ENCODE peak calls at places on chromosomes 2 and 18, in five cellular contexts. One of them, this sample, is unnamed.

GRCh38 chr18:24198461-24198860 is 59.6 kb downstream of the CABYR start:
- DNase-seq in stimulated activated CD4-positive, alpha-beta T cell treated with anti-CD3 and anti-CD28 coated beads, Interleukin-15, amount 100 ng/mL, for 24 hours: no peak
- DNase-seq in GM12891: no peak
- DNase-seq in neural crest cell: no peak
- DNase-seq in NCI-H1930: no peak
- DNase-seq in this sample: no peak

GRCh38 chr2:208099682-208100081 is 24.6 kb downstream of the CRYGD start:
- DNase-seq in stimulated activated CD4-positive, alpha-beta T cell treated with anti-CD3 and anti-CD28 coated beads, Interleukin-15, amount 100 ng/mL, for 24 hours: no peak
- DNase-seq in GM12891: no peak
- DNase-seq in NCI-H1930: no peak
- DNase-seq in neural crest cell: no peak
- DNase-seq in this sample: no peak

GRCh38 chr2:112623913-112624777 is 21.6 kb upstream of the SLC20A1 start:
- DNase-seq in GM12891: no peak
- DNase-seq in neural crest cell: no peak
- DNase-seq in stimulated activated CD4-positive, alpha-beta T cell treated with anti-CD3 and anti-CD28 coated beads, Interleukin-15, amount 100 ng/mL, for 24 hours: peak; percentile 85
- DNase-seq in NCI-H1930: no peak
- DNase-seq in this sample: no peak

GRCh38 chr18:47191956-47192355 is 15.8 kb upstream of the IER3IP1 start:
- DNase-seq in neural crest cell: no peak
- DNase-seq in NCI-H1930: no peak
- DNase-seq in GM12891: no peak
- DNase-seq in stimulated activated CD4-positive, alpha-beta T cell treated with anti-CD3 and anti-CD28 coated beads, Interleukin-15, amount 100 ng/mL, for 24 hours: no peak
- DNase-seq in this sample: no peak

GRCh38 chr18:23689031-23689615 is at the start of gene LAMA3:
- DNase-seq in neural crest cell: peak; percentile 19
- DNase-seq in stimulated activated CD4-positive, alpha-beta T cell treated with anti-CD3 and anti-CD28 coated beads, Interleukin-15, amount 100 ng/mL, for 24 hours: peak; percentile 57
- DNase-seq in NCI-H1930: peak; percentile 75
- DNase-seq in GM12891: no peak
- DNase-seq in this sample: peak; percentile 56

GRCh38 chr2:133532919-133533318 is 35.3 kb downstream of the NCKAP5 start:
- DNase-seq in stimulated activated CD4-positive, alpha-beta T cell treated with anti-CD3 and anti-CD28 coated beads, Interleukin-15, amount 100 ng/mL, for 24 hours: no peak
- DNase-seq in NCI-H1930: no peak
- DNase-seq in GM12891: no peak
- DNase-seq in neural crest cell: no peak
- DNase-seq in this sample: no peak

GRCh38 chr2:202278036-202278760 is 12.6 kb downstream of the NOP58 start:
- DNase-seq in NCI-H1930: no peak
- DNase-seq in neural crest cell: no peak
- DNase-seq in GM12891: no peak
- DNase-seq in stimulated activated CD4-positive, alpha-beta T cell treated with anti-CD3 and anti-CD28 coated beads, Interleukin-15, amount 100 ng/mL, for 24 hours: no peak
- DNase-seq in this sample: no peak

GRCh38 chr2:189164732-189165131 is 14.8 kb downstream of the COL5A2 start:
- DNase-seq in stimulated activated CD4-positive, alpha-beta T cell treated with anti-CD3 and anti-CD28 coated beads, Interleukin-15, amount 100 ng/mL, for 24 hours: no peak
- DNase-seq in GM12891: no peak
- DNase-seq in neural crest cell: no peak
- DNase-seq in NCI-H1930: no peak
- DNase-seq in this sample: no peak

GRCh38 chr2:181471227-181471626 is 14.0 kb downstream of the ITGA4 start:
- DNase-seq in neural crest cell: no peak
- DNase-seq in NCI-H1930: no peak
- DNase-seq in stimulated activated CD4-positive, alpha-beta T cell treated with anti-CD3 and anti-CD28 coated beads, Interleukin-15, amount 100 ng/mL, for 24 hours: no peak
- DNase-seq in GM12891: no peak
- DNase-seq in this sample: no peak

GRCh38 chr2:71299507-71299906 is 32.1 kb upstream of the ZNF638 start:
- DNase-seq in GM12891: peak; percentile 16
- DNase-seq in neural crest cell: no peak
- DNase-seq in stimulated activated CD4-positive, alpha-beta T cell treated with anti-CD3 and anti-CD28 coated beads, Interleukin-15, amount 100 ng/mL, for 24 hours: no peak
- DNase-seq in NCI-H1930: no peak
- DNase-seq in this sample: no peak

GRCh38 chr2:215028231-215028630 is 110.2 kb downstream of the ABCA12 start:
- DNase-seq in NCI-H1930: no peak
- DNase-seq in stimulated activated CD4-positive, alpha-beta T cell treated with anti-CD3 and anti-CD28 coated beads, Interleukin-15, amount 100 ng/mL, for 24 hours: no peak
- DNase-seq in GM12891: no peak
- DNase-seq in neural crest cell: no peak
- DNase-seq in this sample: no peak

GRCh38 chr2:214481204-214481603 is 70.3 kb downstream of the VWC2L start:
- DNase-seq in stimulated activated CD4-positive, alpha-beta T cell treated with anti-CD3 and anti-CD28 coated beads, Interleukin-15, amount 100 ng/mL, for 24 hours: no peak
- DNase-seq in GM12891: no peak
- DNase-seq in neural crest cell: no peak
- DNase-seq in NCI-H1930: no peak
- DNase-seq in this sample: no peak

GRCh38 chr2:52311862-52312261 is 1279.9 kb upstream of the NRXN1 start:
- DNase-seq in stimulated activated CD4-positive, alpha-beta T cell treated with anti-CD3 and anti-CD28 coated beads, Interleukin-15, amount 100 ng/mL, for 24 hours: no peak
- DNase-seq in NCI-H1930: no peak
- DNase-seq in GM12891: no peak
- DNase-seq in neural crest cell: no peak
- DNase-seq in this sample: no peak

GRCh38 chr2:74007120-74007519 is 22.4 kb downstream of the TET3 start:
- DNase-seq in neural crest cell: no peak
- DNase-seq in NCI-H1930: no peak
- DNase-seq in stimulated activated CD4-positive, alpha-beta T cell treated with anti-CD3 and anti-CD28 coated beads, Interleukin-15, amount 100 ng/mL, for 24 hours: no peak
- DNase-seq in GM12891: no peak
- DNase-seq in this sample: no peak

GRCh38 chr2:72037322-72037721 is 110.3 kb downstream of the CYP26B1 start:
- DNase-seq in neural crest cell: no peak
- DNase-seq in GM12891: no peak
- DNase-seq in NCI-H1930: no peak
- DNase-seq in stimulated activated CD4-positive, alpha-beta T cell treated with anti-CD3 and anti-CD28 coated beads, Interleukin-15, amount 100 ng/mL, for 24 hours: no peak
- DNase-seq in this sample: no peak

GRCh38 chr2:107132141-107132540 is 246.2 kb upstream of the ST6GAL2 start:
- DNase-seq in stimulated activated CD4-positive, alpha-beta T cell treated with anti-CD3 and anti-CD28 coated beads, Interleukin-15, amount 100 ng/mL, for 24 hours: peak; percentile 2
- DNase-seq in NCI-H1930: no peak
- DNase-seq in GM12891: no peak
- DNase-seq in neural crest cell: no peak
- DNase-seq in this sample: no peak

GRCh38 chr2:595141-595805 is 81.9 kb downstream of the TMEM18 start:
- DNase-seq in GM12891: no peak
- DNase-seq in stimulated activated CD4-positive, alpha-beta T cell treated with anti-CD3 and anti-CD28 coated beads, Interleukin-15, amount 100 ng/mL, for 24 hours: no peak
- DNase-seq in neural crest cell: no peak
- DNase-seq in NCI-H1930: no peak
- DNase-seq in this sample: no peak

GRCh38 chr2:129092871-129093385 is 774.3 kb upstream of the HS6ST1 start:
- DNase-seq in neural crest cell: no peak
- DNase-seq in GM12891: no peak
- DNase-seq in stimulated activated CD4-positive, alpha-beta T cell treated with anti-CD3 and anti-CD28 coated beads, Interleukin-15, amount 100 ng/mL, for 24 hours: no peak
- DNase-seq in NCI-H1930: no peak
- DNase-seq in this sample: no peak

GRCh38 chr2:102187191-102188150 is 648 bp downstream of the IL1RL2 start:
- DNase-seq in neural crest cell: peak; percentile 16
- DNase-seq in GM12891: no peak
- DNase-seq in stimulated activated CD4-positive, alpha-beta T cell treated with anti-CD3 and anti-CD28 coated beads, Interleukin-15, amount 100 ng/mL, for 24 hours: peak; percentile 74
- DNase-seq in NCI-H1930: no peak
- DNase-seq in this sample: no peak

GRCh38 chr2:44462934-44463849 is 101.4 kb downstream of the CAMKMT start:
- DNase-seq in NCI-H1930: no peak
- DNase-seq in GM12891: no peak
- DNase-seq in stimulated activated CD4-positive, alpha-beta T cell treated with anti-CD3 and anti-CD28 coated beads, Interleukin-15, amount 100 ng/mL, for 24 hours: no peak
- DNase-seq in neural crest cell: no peak
- DNase-seq in this sample: no peak

This sample was measured in NCI-H1048.